ENCODE peak calls at places on chromosomes 6 and 20, in four cellular contexts. H is Peyer's patch, F is astrocyte, Z is cardiac muscle cell. Q is an unnamed sample. For H3K4me1, the result is how much of the 10 kb centered on the place peaks cover.

GRCh38 chr6:3022765-3023662 is 23.3 kb downstream of the NQO2 start:
- DNase-seq in H (peak), Z (no peak), F (no peak), Q (no peak)

GRCh38 chr6:33314943-33315752 is 1.3 kb upstream of the TAPBP start:
- DNase-seq in F (no peak), H (peak), Z (no peak), Q (peak)

GRCh38 chr6:152240983-152241766 is 396.0 kb downstream of the SYNE1 start:
- DNase-seq in F (no peak), H (no peak), Z (no peak), Q (peak)

GRCh38 chr6:93036835-93037234 is 382.5 kb downstream of the EPHA7 start:
- DNase-seq in Z (peak), H (no peak), F (peak), Q (no peak)

GRCh38 chr6:90076471-90076870 is 182.2 kb downstream of the GJA10 start:
- DNase-seq in Z (no peak), H (no peak), F (no peak), Q (no peak)

GRCh38 chr20:36784900-36785299 is 11.3 kb upstream of the DSN1 start:
- DNase-seq in F (no peak), H (no peak), Z (peak), Q (no peak)

GRCh38 chr20:4151991-4152695 is 136.8 kb upstream of the RNF24 start:
- DNase-seq in Z (no peak), H (no peak), F (peak), Q (no peak)

GRCh38 chr6:101534821-101535220 is 141.3 kb downstream of the GRIK2 start:
- DNase-seq in Z (no peak), H (no peak), F (no peak), Q (no peak)

GRCh38 chr20:10404959-10405530 is 29.0 kb downstream of the MKKS start:
- DNase-seq in Z (no peak), H (no peak), F (no peak), Q (no peak)

GRCh38 chr6:132937466-132937906 is 123.1 kb downstream of the RPS12 start:
- DNase-seq in H (no peak), Z (peak), F (peak), Q (peak)

GRCh38 chr6:89081423-89082322 is 1.1 kb downstream of the PNRC1 start:
- DNase-seq in F (peak), H (peak), Z (peak), Q (peak)

GRCh38 chr20:22584922-22585785 is 782 bp upstream of the FOXA2 start:
- DNase-seq in Z (peak), F (no peak), H (no peak), Q (peak)

GRCh38 chr6:72890671-72891070 is 268.8 kb downstream of the KCNQ5 start:
- DNase-seq in Z (no peak), H (no peak), F (no peak), Q (no peak)

GRCh38 chr20:35792740-35793139 is 20.9 kb downstream of the PHF20 start:
- DNase-seq in H (no peak), Z (no peak), F (no peak), Q (no peak)

GRCh38 chr6:132569170-132569569 is 952 bp upstream of the TAAR6 start:
- DNase-seq in H (no peak), F (no peak), Z (no peak), Q (no peak)

GRCh38 chr20:53838311-53838873 is 232.0 kb downstream of the BCAS1 start:
- DNase-seq in Z (no peak), H (peak), F (no peak), Q (no peak)

GRCh38 chr20:13554706-13555105 is 84.0 kb downstream of the TASP1 start:
- DNase-seq in H (no peak), F (peak), Z (no peak), Q (no peak)

GRCh38 chr6:1599469-1599868 is 10.2 kb upstream of the FOXC1 start:
- DNase-seq in F (no peak), Z (no peak), H (no peak), Q (no peak)

GRCh38 chr6:136607932-136608772 is 57.9 kb upstream of the MAP7 start:
- DNase-seq in F (peak), Z (peak), H (peak), Q (peak)

GRCh38 chr6:76881414-76881813 is 581.9 kb downstream of the HTR1B start:
- DNase-seq in Z (no peak), F (no peak), H (no peak), Q (no peak)

GRCh38 chr6:36289281-36290018 is 19.6 kb downstream of the PNPLA1 start:
- DNase-seq in Z (no peak), H (no peak), F (no peak), Q (no peak)

GRCh38 chr20:20362774-20363435 is 5.0 kb upstream of the INSM1 start:
- DNase-seq in Z (peak), H (no peak), F (no peak), Q (no peak)

GRCh38 chr6:135054238-135054574 is 416 bp downstream of the HBS1L start:
- DNase-seq in Z (no peak), H (no peak), F (no peak), Q (no peak)

GRCh38 chr6:111173946-111174345 is 86.6 kb downstream of the SLC16A10 start:
- DNase-seq in F (no peak), H (no peak), Z (no peak), Q (no peak)

GRCh38 chr20:20887593-20888272 is 175.3 kb upstream of the RALGAPA2 start:
- DNase-seq in F (no peak), H (no peak), Z (no peak), Q (no peak)

GRCh38 chr6:152268846-152269442 is 368.2 kb downstream of the SYNE1 start:
- DNase-seq in H (no peak), Z (no peak), F (no peak), Q (no peak)

DNA sequence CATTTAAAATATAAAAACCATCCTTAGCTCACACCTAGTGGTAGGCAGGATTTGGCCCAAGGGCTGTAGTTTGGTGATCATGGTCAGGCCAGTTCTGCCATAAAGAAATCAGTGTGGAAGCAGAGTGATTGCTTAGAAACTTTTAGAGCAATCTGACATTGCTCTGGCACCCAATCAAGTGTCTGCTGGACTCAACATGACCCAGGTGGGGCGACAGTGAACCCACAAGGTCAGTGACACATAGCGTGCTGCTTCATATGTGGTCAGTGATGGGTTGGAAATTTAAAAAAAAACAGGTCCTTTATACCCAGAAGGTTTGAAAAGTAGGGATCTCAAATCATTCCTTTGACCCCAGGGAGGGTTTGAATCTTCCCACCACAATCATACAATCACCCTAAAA is 107.9 kb downstream of the BANF2 start:
- DNase-seq in H (no peak), Z (no peak), F (no peak), Q (peak)
- H3K4me1 ChIP-seq in H (under half), Z (under half), F (under half), Q (under half)

DNA sequence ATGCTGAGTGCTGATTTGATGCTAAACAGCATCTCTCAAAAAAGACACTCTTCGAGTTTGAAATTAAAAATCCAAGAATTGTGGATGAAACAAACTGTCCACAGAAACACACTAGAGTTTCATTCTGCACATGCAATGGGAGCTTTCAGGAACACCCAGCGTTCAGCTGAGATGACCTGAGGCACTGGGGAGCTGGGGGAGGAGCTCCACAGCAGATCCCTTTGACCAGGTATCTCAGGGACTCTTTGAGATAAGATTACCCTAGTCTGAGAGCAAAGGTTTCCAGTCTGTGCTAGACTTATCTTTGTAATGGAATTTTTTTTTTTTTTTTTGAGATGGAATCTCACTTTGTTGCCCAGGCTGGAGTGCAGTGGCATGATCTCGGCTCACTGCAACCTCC is 70.8 kb upstream of the AGPAT4 start:
- DNase-seq in F (no peak), H (no peak), Z (no peak), Q (no peak)
- H3K4me3 ChIP-seq in F (no peak), H (no peak), Z (no peak), Q (no peak)

GRCh38 chr20:63000036-63000435 is 6.7 kb downstream of the BHLHE23 start:
- DNase-seq in F (no peak), Z (no peak), H (no peak), Q (no peak)

GRCh38 chr20:63004607-63005211 is 2.1 kb downstream of the BHLHE23 start:
- DNase-seq in F (no peak), H (no peak), Z (no peak), Q (no peak)

GRCh38 chr20:63000958-63001357 is 5.8 kb downstream of the BHLHE23 start:
- DNase-seq in F (no peak), Z (no peak), H (no peak), Q (no peak)

GRCh38 chr20:63003546-63003945 is 3.2 kb downstream of the BHLHE23 start:
- DNase-seq in Z (no peak), H (no peak), F (no peak), Q (no peak)

GRCh38 chr20:63002511-63002910 is 4.3 kb downstream of the BHLHE23 start:
- DNase-seq in H (no peak), F (no peak), Z (no peak), Q (peak)
- H3K4me1 ChIP-seq in H (under half), F (under half), Z (under half), Q (under half)

GRCh38 chr6:11366934-11367637 is 134.6 kb upstream of the NEDD9 start:
- DNase-seq in H (no peak), Z (no peak), F (peak), Q (no peak)
- H3K4me3 ChIP-seq in H (no peak), Z (no peak), F (no peak), Q (no peak)

GRCh38 chr20:34015401-34016335 is 22.0 kb downstream of the RALY start:
- DNase-seq in H (no peak), F (no peak), Z (no peak), Q (no peak)
- H3K4me1 ChIP-seq in H (half or more), F (under half), Z (under half), Q (under half)

GRCh38 chr6:144215402-144215931 is 65.2 kb downstream of the STX11 start:
- DNase-seq in Z (no peak), F (peak), H (peak), Q (peak)

GRCh38 chr6:144216668-144217218 is 66.4 kb downstream of the STX11 start:
- DNase-seq in Z (no peak), F (no peak), H (no peak), Q (no peak)

GRCh38 chr6:144215932-144216667 is 65.8 kb downstream of the STX11 start:
- DNase-seq in Z (peak), F (peak), H (peak), Q (peak)

GRCh38 chr6:144217797-144218196 is 67.3 kb upstream of the UTRN start:
- DNase-seq in H (no peak), F (no peak), Z (no peak), Q (no peak)

GRCh38 chr6:144217264-144217663 is 66.9 kb downstream of the STX11 start:
- DNase-seq in Z (peak), H (no peak), F (no peak), Q (no peak)
- H3K4me3 ChIP-seq in Z (peak), H (no peak), F (peak), Q (no peak)

DNA sequence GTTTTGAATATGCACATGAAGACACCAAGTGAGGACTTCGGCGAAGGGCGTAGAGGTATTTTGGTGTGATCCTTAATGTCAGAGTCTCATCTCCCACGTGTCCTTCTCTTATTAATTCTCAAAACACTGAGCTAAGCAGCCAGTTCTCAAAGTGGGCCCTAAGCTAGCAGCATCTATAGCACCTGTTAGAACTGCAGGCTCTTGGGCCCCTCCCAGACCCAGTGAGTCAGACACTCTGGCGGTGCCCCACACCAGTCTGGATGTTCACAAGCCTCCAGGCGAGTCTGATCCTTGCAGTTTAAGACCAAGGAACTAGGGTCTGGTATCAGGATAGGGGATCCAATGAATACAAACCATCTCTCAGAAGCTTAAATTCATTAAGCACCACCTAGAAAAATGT is 292.2 kb downstream of the QKI start:
- DNase-seq in F (no peak), Z (no peak), H (no peak), Q (no peak)
- H3K4me1 ChIP-seq in F (under half), Z (under half), H (under half), Q (under half)

GRCh38 chr6:113651920-113652319 is 205.2 kb upstream of the MARCKS start:
- DNase-seq in Z (no peak), F (no peak), H (no peak), Q (no peak)
- H3K4me3 ChIP-seq in Z (no peak), F (no peak), H (no peak), Q (no peak)